ENCODE peak calls at places on chromosomes 1 and 21, in five cellular contexts. F is uterus, P is transverse colon, E is body of pancreas, O is breast epithelium. Y is an unnamed sample.
A peak's percentile ranks its signal among the peaks of the same experiment; 100 is the strongest.

GRCh38 chr1:221316491-221317056 is 425.3 kb downstream of the DUSP10 start:
- DNase-seq in F (no peak), P (no peak), E (no peak), O (no peak), Y (no peak)

GRCh38 chr1:26541816-26542711 is 12.5 kb downstream of the RPS6KA1 start:
- DNase-seq in F (peak; percentile 47), P (peak; percentile 81), E (peak; percentile 36), O (no peak), Y (no peak)

GRCh38 chr1:54402896-54403295 is 3.3 kb downstream of the SSBP3 start:
- DNase-seq in F (no peak), P (no peak), E (no peak), O (no peak), Y (no peak)

GRCh38 chr1:114235956-114236355 is 82.3 kb upstream of the SYT6 start:
- DNase-seq in F (no peak), P (peak; percentile 40), E (no peak), O (no peak), Y (no peak)

GRCh38 chr1:154757149-154757548 is 112.9 kb downstream of the KCNN3 start:
- DNase-seq in F (peak; percentile 12), P (no peak), E (no peak), O (no peak), Y (no peak)

GRCh38 chr1:173714441-173714758 is 381 bp upstream of the KLHL20 start:
- DNase-seq in F (no peak), P (no peak), E (no peak), O (no peak), Y (no peak)

GRCh38 chr21:18549214-18549905 is 145.8 kb upstream of the TMPRSS15 start:
- DNase-seq in F (no peak), P (no peak), E (no peak), O (no peak), Y (no peak)

GRCh38 chr1:209674957-209675566 is at the start of gene G0S2:
- DNase-seq in F (peak; percentile 52), P (peak; percentile 79), E (peak; percentile 78), O (peak; percentile 54), Y (no peak)

GRCh38 chr1:194114288-194114687 is 927.9 kb upstream of the B3GALT2 start:
- DNase-seq in F (no peak), P (no peak), E (no peak), O (no peak), Y (no peak)

GRCh38 chr1:59477286-59477685 is 180.4 kb downstream of the FGGY start:
- DNase-seq in F (no peak), P (no peak), E (no peak), O (no peak), Y (no peak)

GRCh38 chr1:117127840-117128239 is 6.3 kb upstream of the TRIM45 start:
- DNase-seq in F (no peak), P (no peak), E (no peak), O (no peak), Y (no peak)

GRCh38 chr1:58204284-58204683 is 342.2 kb downstream of the OMA1 start:
- DNase-seq in F (no peak), P (no peak), E (no peak), O (no peak), Y (no peak)

GRCh38 chr1:18998016-18998724 is 41.7 kb upstream of the IFFO2 start:
- DNase-seq in F (no peak), P (no peak), E (no peak), O (no peak), Y (no peak)

GRCh38 chr1:95353185-95353584 is 119.2 kb downstream of the RWDD3 start:
- DNase-seq in F (no peak), P (no peak), E (no peak), O (no peak), Y (no peak)

GRCh38 chr21:31354604-31355443 is 10.8 kb upstream of the TIAM1 start:
- DNase-seq in F (no peak), P (peak; percentile 13), E (no peak), O (peak; percentile 66), Y (no peak)

GRCh38 chr1:153963850-153964331 is 554 bp upstream of the SLC39A1 start:
- DNase-seq in F (no peak), P (peak; percentile 63), E (peak; percentile 50), O (peak; percentile 86), Y (peak; percentile 78)

GRCh38 chr1:197341626-197342025 is 73.6 kb downstream of the CRB1 start:
- DNase-seq in F (no peak), P (no peak), E (no peak), O (no peak), Y (no peak)

GRCh38 chr1:37726746-37727145 is 34.4 kb downstream of the CDCA8 start:
- DNase-seq in F (no peak), P (no peak), E (no peak), O (no peak), Y (no peak)

GRCh38 chr1:228379165-228379460 is 27.5 kb downstream of the TRIM11 start:
- DNase-seq in F (no peak), P (peak; percentile 22), E (no peak), O (no peak), Y (peak; percentile 66)

GRCh38 chr1:1360511-1361169 is 2.3 kb upstream of the MXRA8 start:
- DNase-seq in F (peak; percentile 82), P (peak; percentile 57), E (no peak), O (peak; percentile 81), Y (peak; percentile 84)

GRCh38 chr1:84083321-84083720 is 60.8 kb upstream of the PRKACB start:
- DNase-seq in F (no peak), P (no peak), E (no peak), O (no peak), Y (no peak)

GRCh38 chr1:183569141-183569540 is 21.1 kb downstream of the NCF2 start:
- DNase-seq in F (no peak), P (no peak), E (no peak), O (no peak), Y (no peak)

GRCh38 chr1:192608671-192609070 is 27.3 kb upstream of the RGS13 start:
- DNase-seq in F (no peak), P (no peak), E (no peak), O (no peak), Y (no peak)

GRCh38 chr1:192615055-192615454 is 20.9 kb upstream of the RGS13 start:
- DNase-seq in F (no peak), P (no peak), E (no peak), O (no peak), Y (no peak)

GRCh38 chr1:192607836-192608235 is 28.1 kb upstream of the RGS13 start:
- DNase-seq in F (no peak), P (no peak), E (no peak), O (no peak), Y (no peak)

GRCh38 chr1:192609110-192610079 is 26.6 kb upstream of the RGS13 start:
- DNase-seq in F (peak; percentile 26), P (peak; percentile 81), E (no peak), O (no peak), Y (peak; percentile 79)

DNA sequence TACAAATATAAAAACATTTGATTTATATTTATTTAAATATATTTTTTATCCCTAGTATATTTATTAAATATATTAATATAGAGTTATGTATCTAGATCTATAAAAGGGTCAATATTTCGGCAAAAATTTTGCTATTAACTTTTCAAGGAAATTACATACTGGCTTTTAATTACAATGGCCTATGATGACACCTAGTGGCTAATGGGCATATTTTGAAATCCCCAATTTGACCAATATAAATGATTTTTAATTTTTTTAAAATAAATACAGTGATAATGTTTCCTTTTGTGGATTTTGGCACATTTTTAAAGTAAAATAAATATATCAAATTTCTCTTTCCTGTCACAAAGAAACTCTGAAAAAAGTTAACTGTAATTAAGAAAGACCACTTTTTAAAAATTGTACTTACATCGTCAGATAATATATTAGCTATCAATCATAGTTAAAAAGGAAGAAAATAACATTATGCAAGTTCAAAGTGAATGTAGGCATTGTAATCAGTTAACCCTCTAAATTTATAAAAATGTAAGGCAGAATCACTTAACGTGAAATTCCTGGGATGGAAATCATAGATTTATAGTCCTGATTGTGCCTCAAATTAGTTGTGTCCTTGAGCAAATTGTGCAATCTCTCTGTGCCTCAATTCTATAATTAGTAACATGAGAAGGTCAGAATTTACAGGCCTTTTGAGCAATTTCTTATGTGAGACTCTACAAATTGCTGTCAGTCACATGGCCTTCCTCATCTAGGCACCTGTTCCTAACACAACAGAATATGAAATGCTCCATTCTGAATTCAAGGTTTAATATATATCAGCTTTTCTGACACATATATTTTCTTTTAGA is 25.6 kb upstream of the RGS13 start:
- DNase-seq in F (no peak), P (no peak), E (no peak), O (no peak), Y (no peak)
- H3K4me3 ChIP-seq in F (no peak overlapping the region), P (no peak overlapping the region), E (no peak overlapping the region), O (no peak overlapping the region), Y (no peak overlapping the region)

GRCh38 chr1:161088587-161089110 is 709 bp downstream of the NECTIN4 start:
- DNase-seq in F (no peak), P (no peak), E (peak; percentile 42), O (no peak), Y (no peak)

GRCh38 chr1:161089938-161090337 is 580 bp upstream of the NECTIN4 start:
- DNase-seq in F (no peak), P (no peak), E (no peak), O (peak; percentile 10), Y (no peak)

GRCh38 chr1:161091093-161091492 is 1.7 kb upstream of the NECTIN4 start:
- DNase-seq in F (no peak), P (no peak), E (no peak), O (no peak), Y (no peak)

GRCh38 chr1:161090617-161091016 is 1.3 kb upstream of the NECTIN4 start:
- DNase-seq in F (no peak), P (no peak), E (no peak), O (no peak), Y (no peak)

DNA sequence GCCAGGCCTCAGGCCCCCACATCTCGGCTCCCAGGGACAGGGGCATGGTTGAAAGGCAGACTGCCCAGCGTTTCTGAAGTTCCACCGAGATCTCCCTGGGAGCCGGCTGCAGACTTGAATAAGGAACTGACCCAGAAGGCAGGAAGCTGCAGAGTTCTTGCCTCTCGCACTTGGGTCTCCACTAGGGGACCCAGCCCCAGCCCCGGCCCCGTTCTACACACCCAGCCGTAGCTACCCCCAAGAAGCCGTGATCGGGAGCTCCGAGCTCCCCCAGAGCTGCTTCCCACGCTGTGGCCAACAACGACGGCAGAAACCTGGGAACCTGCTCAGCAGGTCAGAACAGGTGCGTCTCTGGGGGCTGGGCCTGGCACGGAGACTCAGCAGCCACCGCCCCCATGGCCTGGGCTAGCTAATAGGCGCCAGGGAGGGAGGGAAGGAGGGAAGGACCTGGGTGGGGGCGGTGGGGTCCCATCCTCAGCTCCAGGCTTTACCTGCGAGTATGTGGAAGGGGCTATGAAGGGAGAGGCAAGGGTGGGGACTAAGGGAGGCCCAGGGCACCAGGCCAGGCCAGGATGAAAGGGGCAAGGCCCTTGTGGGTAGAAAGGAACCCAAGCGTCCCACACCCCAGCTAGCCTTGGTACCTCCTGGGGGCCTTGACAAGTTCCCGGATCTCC is at the start of gene NECTIN4:
- DNase-seq in F (no peak), P (peak; percentile 82), E (peak; percentile 82), O (peak; percentile 91), Y (peak; percentile 79)
- TF ChIP-seq POLR2A in F (no peak), P (peak; percentile 52), E (peak; percentile 80), O (peak; percentile 10), Y (peak; percentile 24)

DNA sequence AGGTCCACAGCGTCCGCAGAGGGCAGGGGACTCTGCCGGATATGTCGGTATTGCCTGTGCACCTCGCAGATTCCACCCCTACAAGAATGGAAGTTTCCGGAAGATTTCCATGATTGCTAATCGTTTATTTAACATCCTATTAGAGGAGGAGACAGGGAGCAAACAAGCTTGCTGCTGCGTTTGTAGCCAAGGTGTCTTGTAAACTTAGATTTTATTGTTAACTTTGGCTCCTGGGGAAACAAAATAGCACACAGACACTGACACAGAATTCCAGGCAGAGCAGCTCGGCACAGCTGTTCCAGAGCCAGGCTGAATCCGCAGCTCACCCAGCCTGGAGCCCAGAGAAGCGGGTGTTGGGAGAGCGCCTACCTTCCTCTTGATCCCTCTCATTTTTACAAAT is 75.7 kb downstream of the AJAP1 start:
- DNase-seq in F (no peak), P (no peak), E (no peak), O (no peak), Y (no peak)
- H3K9me3 ChIP-seq in F (no peaks in the 10 kb centered on the region), P (no peaks in the 10 kb centered on the region), E (no peaks in the 10 kb centered on the region), O (no peaks in the 10 kb centered on the region), Y (no peaks in the 10 kb centered on the region)

GRCh38 chr1:230072296-230072695 is 5.3 kb downstream of the GALNT2 start:
- DNase-seq in F (no peak), P (no peak), E (peak; percentile 52), O (no peak), Y (no peak)
- H3K4me3 ChIP-seq in F (no peak overlapping the region), P (no peak overlapping the region), E (no peak overlapping the region), O (no peak overlapping the region), Y (no peak overlapping the region)

Y was measured in suprapubic skin.